ENCODE peak calls at places on chromosomes 6 and 20, in ten cellular contexts. Q is RPMI7951; T is A549; N is NCI-H1930; X is left ventricle myocardium superior; A is cardiac fibroblast; U is amniotic stem cell; R is SHP77; Z is stimulated activated naive CD8-positive, alpha-beta T cell treated with anti-CD3 and anti-CD28 coated beads, Interleukin-15, Interleukin-2, amounts not matched to agents 100 U/mL and 50 U/mL, for 24 hours; M is GM23338. O is an unnamed sample.

GRCh38 chr6:106547961-106548453 is 81.3 kb downstream of the RTN4IP1 start:
- DNase-seq in U (no peak), R (no peak), A (peak), T (no peak), Z (peak), X (no peak), Q (peak), M (peak), N (no peak), O (peak)

GRCh38 chr6:111750753-111751684 is 122.2 kb downstream of the FYN start:
- DNase-seq in R (no peak), N (no peak), M (peak), A (peak), X (no peak), Z (no peak), Q (no peak), U (no peak), T (no peak), O (no peak)

GRCh38 chr6:43455034-43455747 is at the start of gene DLK2:
- DNase-seq in R (no peak), T (no peak), X (no peak), N (peak), Z (peak), U (no peak), A (no peak), Q (no peak), M (peak), O (no peak)

GRCh38 chr6:157537518-157537917 is 156.5 kb downstream of the ZDHHC14 start:
- DNase-seq in R (no peak), A (no peak), Q (no peak), X (no peak), N (no peak), M (no peak), Z (no peak), T (no peak), U (no peak), O (no peak)

GRCh38 chr20:44342240-44342639 is 5.4 kb downstream of the R3HDML start:
- DNase-seq in A (no peak), T (no peak), N (no peak), R (no peak), U (no peak), M (no peak), X (no peak), Z (no peak), Q (peak), O (no peak)

GRCh38 chr6:108766419-108766818 is 81.8 kb upstream of the ARMC2 start:
- DNase-seq in M (no peak), A (no peak), N (no peak), R (no peak), Z (no peak), U (no peak), T (no peak), Q (no peak), X (no peak), O (no peak)

GRCh38 chr20:64113796-64114355 is 6.5 kb upstream of the NPBWR2 start:
- DNase-seq in M (peak), X (peak), R (no peak), Q (no peak), U (no peak), T (no peak), A (no peak), N (no peak), Z (no peak), O (no peak)

GRCh38 chr20:43191946-43192847 is 2.5 kb upstream of the PTPRT start:
- DNase-seq in A (no peak), X (no peak), M (peak), Q (peak), Z (peak), T (peak), U (no peak), R (no peak), N (no peak), O (no peak)

GRCh38 chr6:97819680-97820079 is 536.7 kb upstream of the MMS22L start:
- DNase-seq in X (no peak), R (no peak), T (no peak), A (no peak), U (no peak), Q (no peak), N (no peak), M (peak), Z (no peak), O (no peak)

GRCh38 chr6:133724726-133725125 is 164.2 kb upstream of the TCF21 start:
- DNase-seq in A (peak), N (no peak), R (no peak), Q (peak), T (no peak), X (no peak), U (no peak), Z (no peak), M (peak), O (no peak)

GRCh38 chr6:8888468-8888867 is 453.1 kb upstream of the SLC35B3 start:
- DNase-seq in A (no peak), T (peak), N (no peak), M (peak), U (peak), Q (no peak), X (no peak), Z (no peak), R (peak), O (no peak)

GRCh38 chr20:31712112-31712553 is 10.5 kb downstream of the BCL2L1 start:
- DNase-seq in R (peak), T (no peak), Q (no peak), M (peak), A (peak), Z (no peak), X (no peak), N (no peak), U (no peak), O (no peak)

GRCh38 chr6:5179917-5180316 is 80.8 kb downstream of the LYRM4 start:
- DNase-seq in X (no peak), R (no peak), U (no peak), Q (no peak), N (no peak), M (no peak), Z (no peak), T (peak), A (no peak), O (no peak)

GRCh38 chr20:40494238-40494637 is 194.8 kb downstream of the MAFB start:
- DNase-seq in X (peak), N (no peak), M (no peak), U (no peak), T (no peak), R (no peak), Z (no peak), Q (peak), A (no peak), O (no peak)

GRCh38 chr6:56842602-56843475 is 112.1 kb upstream of the BEND6 start:
- DNase-seq in R (no peak), M (peak), T (peak), U (no peak), A (peak), X (peak), Z (peak), Q (peak), N (peak), O (no peak)

GRCh38 chr20:32583581-32584045 is 1.5 kb downstream of the NOL4L start:
- DNase-seq in N (no peak), A (no peak), U (no peak), M (peak), T (no peak), X (no peak), Z (peak), Q (no peak), R (no peak), O (no peak)

GRCh38 chr6:159715168-159715567 is 12.1 kb upstream of the WTAP start:
- DNase-seq in Z (no peak), A (no peak), R (no peak), T (no peak), M (no peak), X (no peak), U (no peak), Q (no peak), N (no peak), O (no peak)

GRCh38 chr6:132298344-132298949 is 102.8 kb downstream of the MOXD1 start:
- DNase-seq in T (peak), U (peak), N (no peak), X (no peak), M (peak), Z (peak), Q (peak), A (peak), R (peak), O (no peak)

GRCh38 chr6:55902796-55903195 is 27.4 kb upstream of the BMP5 start:
- DNase-seq in Q (no peak), N (no peak), X (no peak), T (no peak), M (no peak), A (peak), Z (no peak), R (no peak), U (no peak), O (no peak)

GRCh38 chr20:7151666-7152065 is 384.2 kb downstream of the BMP2 start:
- DNase-seq in Q (no peak), R (no peak), M (no peak), U (no peak), A (no peak), Z (no peak), N (no peak), T (peak), X (no peak), O (no peak)

GRCh38 chr6:157449610-157450009 is 68.6 kb downstream of the ZDHHC14 start:
- DNase-seq in Z (no peak), X (no peak), R (no peak), M (no peak), T (no peak), A (no peak), N (no peak), U (no peak), Q (no peak), O (no peak)

GRCh38 chr6:26183581-26184408 is 96.6 kb downstream of the HFE start:
- DNase-seq in N (no peak), Q (no peak), R (peak), X (peak), A (peak), U (peak), T (peak), Z (peak), M (peak), O (peak)

GRCh38 chr6:127345521-127345920 is 2.1 kb upstream of the ECHDC1 start:
- DNase-seq in M (no peak), X (no peak), N (no peak), A (no peak), R (no peak), T (no peak), Q (no peak), Z (no peak), U (no peak), O (no peak)

GRCh38 chr6:7269816-7270215 is 43.2 kb downstream of the SSR1 start:
- DNase-seq in R (no peak), Z (no peak), X (no peak), U (no peak), Q (no peak), M (no peak), A (no peak), T (no peak), N (no peak), O (no peak)

GRCh38 chr6:87274660-87275273 is 47.6 kb upstream of the SMIM8 start:
- DNase-seq in Q (peak), M (no peak), Z (no peak), N (no peak), T (no peak), A (peak), U (peak), X (no peak), R (no peak), O (peak)

GRCh38 chr20:53579581-53580375 is 13.9 kb downstream of the ZNF217 start:
- DNase-seq in M (no peak), T (peak), A (peak), N (no peak), Z (no peak), U (no peak), X (no peak), R (no peak), Q (peak), O (no peak)

GRCh38 chr20:62953839-62954703 is 1.6 kb downstream of the SLC17A9 start:
- DNase-seq in A (peak), Q (peak), R (peak), N (no peak), M (peak), U (no peak), Z (peak), T (no peak), X (peak), O (peak)

GRCh38 chr6:42166444-42167141 is 6.6 kb upstream of the GUCA1A start:
- DNase-seq in N (peak), X (peak), U (no peak), A (peak), M (peak), Q (peak), T (peak), Z (peak), R (peak), O (peak)

GRCh38 chr6:168116975-168117899 is 38.2 kb upstream of the FRMD1 start:
- DNase-seq in Q (peak), A (no peak), X (no peak), T (no peak), M (no peak), Z (no peak), N (no peak), U (no peak), R (no peak), O (no peak)

GRCh38 chr20:63978319-63979220 is 872 bp downstream of the SAMD10 start:
- DNase-seq in Z (peak), Q (peak), X (peak), T (no peak), U (no peak), N (peak), A (peak), R (peak), M (peak), O (no peak)

GRCh38 chr6:144012534-144012933 is 4.5 kb upstream of the PLAGL1 start:
- DNase-seq in M (no peak), X (no peak), R (no peak), T (no peak), A (peak), Q (peak), U (no peak), N (no peak), Z (no peak), O (no peak)

GRCh38 chr20:36128463-36129176 is 25.9 kb upstream of the EPB41L1 start:
- DNase-seq in M (no peak), Q (peak), N (no peak), Z (no peak), T (peak), X (no peak), R (no peak), U (no peak), A (peak), O (peak)

GRCh38 chr20:17419459-17419858 is 111.7 kb downstream of the BFSP1 start:
- DNase-seq in Z (no peak), M (no peak), U (no peak), X (no peak), N (no peak), Q (no peak), R (peak), T (no peak), A (no peak), O (no peak)